ENCODE peak calls at places on chromosomes 11 and 22, in six cellular contexts. K is SK-N-SH, O is K562, C is H1, B is HepG2, I is GM12878. M is an unnamed sample.
A peak's percentile ranks its signal among the peaks of the same experiment; 100 is the strongest.

GRCh38 chr22:25749420-25750169 is 7.6 kb downstream of the MYO18B start:
- DNase-seq in K (no peak), B (no peak), C (no peak), O (peak; percentile 74), I (peak; percentile 35), M (no peak)

GRCh38 chr11:50298182-50298988 is 265.7 kb downstream of the OR4C45 start:
- DNase-seq in K (peak; percentile 85), C (no peak), O (peak; percentile 85), B (no peak), I (no peak), M (no peak)

GRCh38 chr11:133823211-133823610 is 22.1 kb downstream of the SPATA19 start:
- DNase-seq in B (no peak), C (no peak), I (no peak), K (no peak), O (no peak), M (no peak)

GRCh38 chr11:15911377-15912044 is 444.8 kb downstream of the SOX6 start:
- DNase-seq in B (no peak), K (no peak), I (no peak), O (no peak), C (no peak), M (peak; percentile 41)

GRCh38 chr22:41481131-41481830 is 12.4 kb downstream of the ACO2 start:
- DNase-seq in K (no peak), B (no peak), I (no peak), C (no peak), O (no peak), M (no peak)

GRCh38 chr11:66471142-66471541 is 4.4 kb downstream of the PELI3 start:
- DNase-seq in K (no peak), I (no peak), O (no peak), B (no peak), C (no peak), M (no peak)

GRCh38 chr11:96869207-96869606 is 479.4 kb downstream of the JRKL start:
- DNase-seq in C (no peak), B (no peak), K (no peak), I (no peak), O (no peak), M (no peak)

GRCh38 chr22:46036558-46037408 is 59.8 kb upstream of the WNT7B start:
- DNase-seq in C (no peak), I (no peak), K (peak; percentile 69), B (peak; percentile 65), O (peak; percentile 45), M (peak; percentile 68)

GRCh38 chr11:19536131-19536530 is 176.5 kb upstream of the NAV2 start:
- DNase-seq in I (no peak), O (no peak), K (no peak), B (no peak), C (no peak), M (no peak)

GRCh38 chr11:19803506-19803998 is 90.9 kb downstream of the NAV2 start:
- DNase-seq in C (no peak), K (no peak), O (no peak), B (no peak), I (no peak), M (no peak)

GRCh38 chr11:57131080-57131790 is 50.5 kb upstream of the LRRC55 start:
- DNase-seq in O (peak; percentile 68), C (peak; percentile 38), K (peak; percentile 25), I (no peak), B (peak; percentile 5), M (no peak)

GRCh38 chr22:50720301-50720845 is 17.6 kb upstream of the ACR start:
- DNase-seq in I (no peak), K (peak; percentile 62), O (no peak), C (no peak), B (no peak), M (no peak)

GRCh38 chr11:97087419-97087818 is 697.6 kb downstream of the JRKL start:
- DNase-seq in O (no peak), C (no peak), I (peak; percentile 21), B (no peak), K (no peak), M (no peak)

GRCh38 chr22:19051381-19051780 is 70.8 kb downstream of the DGCR2 start:
- DNase-seq in I (no peak), O (peak; percentile 41), K (no peak), B (no peak), C (no peak), M (no peak)

GRCh38 chr11:14347494-14347893 is 11.5 kb downstream of the RRAS2 start:
- DNase-seq in K (no peak), O (no peak), I (no peak), B (no peak), C (no peak), M (no peak)

GRCh38 chr11:115759622-115760527 is 255.7 kb upstream of the CADM1 start:
- DNase-seq in K (peak; percentile 61), C (no peak), O (no peak), B (no peak), I (no peak), M (no peak)

GRCh38 chr22:35150163-35151107 is 84.5 kb downstream of the ISX start:
- DNase-seq in C (peak; percentile 58), I (no peak), O (peak; percentile 72), B (peak; percentile 36), K (peak; percentile 61), M (peak; percentile 62)

GRCh38 chr11:73295259-73295995 is 12.6 kb upstream of the ARHGEF17 start:
- DNase-seq in K (peak; percentile 77), B (peak; percentile 57), C (no peak), O (peak; percentile 80), I (peak; percentile 31), M (peak; percentile 56)

GRCh38 chr11:18321622-18321990 is 334 bp downstream of the HPS5 start:
- DNase-seq in K (peak; percentile 9), O (no peak), C (no peak), I (no peak), B (no peak), M (no peak)

GRCh38 chr11:112837162-112837826 is 123.9 kb upstream of the NCAM1 start:
- DNase-seq in I (no peak), O (no peak), C (no peak), K (peak; percentile 33), B (no peak), M (no peak)

GRCh38 chr11:45089845-45090499 is 56.5 kb upstream of the PRDM11 start:
- DNase-seq in I (no peak), K (no peak), C (no peak), O (no peak), B (no peak), M (peak; percentile 22)

DNA sequence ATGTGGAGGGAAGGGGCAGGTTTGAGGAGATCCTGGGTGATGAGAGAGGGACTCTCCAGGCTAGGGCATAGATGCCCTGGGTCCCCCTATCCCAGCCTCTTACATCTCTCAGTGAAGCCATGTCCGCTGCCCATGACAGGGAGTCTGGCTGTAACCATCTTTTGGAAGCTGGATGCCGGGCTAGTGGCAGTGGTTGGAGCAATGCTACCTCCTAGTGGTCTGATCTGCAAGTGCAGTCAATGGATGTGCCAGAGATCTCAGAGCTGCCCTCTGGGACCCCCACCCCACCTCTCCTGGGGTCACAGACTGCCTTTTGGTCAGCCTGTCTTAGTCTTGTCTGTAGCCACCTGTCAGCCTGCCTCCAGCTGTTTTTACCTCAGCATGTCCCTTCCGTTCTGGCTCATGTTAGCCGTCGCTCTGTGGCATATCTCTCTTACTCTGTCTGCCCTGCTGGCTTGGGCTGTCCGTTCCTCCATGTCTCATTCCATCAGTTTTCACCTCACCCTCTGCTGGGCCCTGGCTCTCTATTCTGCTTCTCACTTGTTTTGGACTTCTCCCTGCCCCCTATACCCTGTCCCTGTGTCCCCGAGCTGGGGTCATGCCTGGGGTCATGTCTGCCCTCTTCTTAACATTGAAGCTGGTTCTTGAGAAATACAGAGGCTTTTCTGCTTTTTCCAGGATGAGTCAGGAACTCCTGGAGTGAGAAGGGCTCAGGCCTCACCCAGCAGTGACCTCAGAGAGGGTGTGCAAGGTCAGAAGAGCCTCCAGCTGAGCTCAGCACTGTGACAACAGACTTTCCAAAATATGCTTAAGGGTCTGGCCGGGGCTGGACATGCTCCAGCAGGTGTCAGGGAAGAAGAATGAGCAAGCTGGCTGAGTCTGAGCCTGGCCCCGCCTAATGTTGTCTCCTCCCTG is 52.0 kb upstream of the THY1 start:
- DNase-seq in C (no peak), O (peak; percentile 80), K (peak; percentile 86), B (peak; percentile 56), I (no peak), M (peak; percentile 60)
- TF ChIP-seq GABPA in C (no peak), O (no peak), K (no peak), B (no peak), I (no peak), M (no peak)

DNA sequence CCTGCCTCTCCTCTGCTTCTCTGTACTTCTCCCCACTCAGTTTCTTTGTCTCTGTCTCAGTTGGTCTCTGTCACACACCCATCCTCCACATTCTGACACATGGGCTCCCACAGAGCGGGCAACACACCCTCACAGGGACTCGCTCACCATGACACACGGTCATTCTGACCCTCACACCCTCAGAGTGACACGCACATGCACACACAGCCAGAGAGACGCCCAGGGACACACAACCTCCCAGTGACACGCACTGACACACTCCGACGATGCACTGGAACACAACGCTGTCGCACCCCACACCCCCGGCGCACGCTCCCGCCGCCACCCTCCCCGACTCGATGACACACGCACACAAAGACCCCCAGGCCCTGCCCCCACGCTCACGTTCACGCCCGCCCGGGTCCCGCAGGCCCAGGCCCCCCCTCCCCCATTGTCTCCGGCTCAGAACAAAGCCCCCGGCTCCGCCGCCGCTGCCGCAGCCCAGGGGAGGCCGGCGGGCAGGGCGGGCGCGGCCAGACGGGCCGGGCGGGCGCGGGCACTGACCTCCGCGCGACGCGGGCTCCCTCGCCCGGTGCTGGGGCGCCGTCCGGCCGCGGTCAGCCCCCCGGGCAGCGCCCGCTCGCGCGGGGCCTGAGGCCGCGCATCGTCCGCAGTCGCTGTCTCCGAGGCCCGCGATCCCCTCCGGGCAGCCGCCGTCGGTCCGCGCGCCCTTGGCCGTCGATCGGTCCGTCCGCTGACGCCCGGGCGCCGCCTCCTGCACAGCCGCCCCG is 404 bp downstream of the DCHS1 start:
- DNase-seq in O (no peak), C (no peak), B (no peak), K (peak; percentile 78), I (no peak), M (no peak)
- TF ChIP-seq GABPA in O (no peak), C (no peak), B (no peak), K (no peak), I (no peak), M (no peak)

DNA sequence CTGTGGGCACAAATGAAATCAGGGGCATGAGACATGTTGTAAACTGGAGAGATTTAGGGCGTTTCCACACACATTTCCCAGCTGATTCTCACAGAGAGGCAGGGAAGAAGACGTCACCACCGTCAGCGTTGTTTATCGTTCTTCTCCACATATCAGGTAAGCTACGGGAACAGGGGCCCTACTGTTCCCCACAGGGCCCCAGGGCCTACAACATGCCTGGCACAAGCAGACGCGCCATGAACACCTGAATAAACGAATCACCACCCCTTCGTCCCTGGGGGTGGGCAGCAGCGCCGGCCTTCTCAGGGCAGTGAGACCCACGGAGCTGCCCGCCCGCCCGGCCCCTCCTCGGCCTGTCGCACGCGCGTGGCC is 342 bp downstream of the EFCAB6 start:
- DNase-seq in K (no peak), O (no peak), C (no peak), I (no peak), B (no peak), M (no peak)
- TF ChIP-seq GABPA in K (no peak), O (no peak), C (no peak), I (no peak), B (no peak), M (no peak)

DNA sequence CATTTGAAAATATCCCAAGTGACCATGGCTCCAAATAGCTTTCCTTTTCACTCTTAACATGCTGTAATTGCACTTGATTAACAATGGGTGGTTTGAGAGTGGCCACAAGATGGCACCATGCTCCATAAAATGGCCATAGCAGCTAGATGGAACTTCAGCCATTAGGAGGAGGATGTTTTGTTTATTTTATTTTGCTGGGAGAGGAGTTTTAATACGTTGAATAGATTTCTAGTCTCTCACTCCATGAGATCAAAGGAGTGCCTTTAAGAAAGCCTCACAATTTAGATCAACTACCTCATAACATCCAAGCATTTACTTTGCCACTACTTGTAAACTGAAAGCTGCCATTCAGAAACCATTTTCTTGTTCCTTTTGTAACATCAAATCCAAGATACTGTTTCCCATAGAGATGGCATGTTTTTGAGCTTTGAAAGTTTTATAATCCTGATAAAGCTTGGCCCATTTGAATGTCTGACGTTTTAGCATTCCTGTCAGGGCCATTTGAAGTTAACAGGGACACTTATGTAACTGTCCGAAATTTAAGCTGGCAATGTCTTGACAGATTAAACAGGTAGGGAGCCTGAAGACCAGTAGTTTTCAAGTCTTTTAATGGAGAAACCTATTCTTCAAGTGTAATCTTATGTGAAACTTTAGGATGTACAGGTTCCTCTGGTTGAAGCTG is 4.7 kb downstream of the FEN1 start:
- DNase-seq in O (peak; percentile 88), B (peak; percentile 78), C (no peak), I (peak; percentile 52), K (peak; percentile 71), M (no peak)
- TF ChIP-seq GABPA in O (no peak), B (no peak), C (no peak), I (no peak), K (no peak), M (no peak)